ENCODE peak calls at places on chromosomes 5 and 9, in seven cellular contexts. J is GM12865, Q is brain microvascular endothelial cell, W is coronary artery, B is stomach, L is uterus, I is heart right ventricle. A is an unnamed sample.

GRCh38 chr5:90113108-90113507 is 296.4 kb downstream of the CETN3 start:
- DNase-seq in J (no peak), Q (no peak), W (no peak), B (no peak), L (no peak), I (no peak), A (no peak)

GRCh38 chr9:136578915-136579637 is 33.2 kb upstream of the NOTCH1 start:
- DNase-seq in J (peak), Q (no peak), W (no peak), B (no peak), L (no peak), I (no peak), A (no peak)

GRCh38 chr9:135356796-135357195 is 122.8 kb upstream of the PPP1R26 start:
- DNase-seq in J (no peak), Q (no peak), W (no peak), B (no peak), L (no peak), I (no peak), A (no peak)

GRCh38 chr5:146965781-146966659 is 87.5 kb upstream of the PPP2R2B start:
- DNase-seq in J (peak), Q (peak), W (no peak), B (peak), L (peak), I (peak), A (peak)

GRCh38 chr5:174493536-174493935 is 230.8 kb upstream of the MSX2 start:
- DNase-seq in J (no peak), Q (no peak), W (no peak), B (no peak), L (no peak), I (no peak), A (peak)

GRCh38 chr5:151454166-151454565 is 6.8 kb downstream of the SLC36A1 start:
- DNase-seq in J (no peak), Q (no peak), W (no peak), B (no peak), L (no peak), I (no peak), A (no peak)

GRCh38 chr5:65721775-65722574 is at the start of the genes NLN and SGTB:
- DNase-seq in J (peak), Q (peak), W (peak), B (peak), L (peak), I (peak), A (peak)

GRCh38 chr9:129237195-129237611 is 59.1 kb upstream of the IER5L start:
- DNase-seq in J (no peak), Q (peak), W (no peak), B (no peak), L (peak), I (no peak), A (no peak)

GRCh38 chr9:86637515-86637914 is 283.3 kb upstream of the TUT7 start:
- DNase-seq in J (peak), Q (peak), W (no peak), B (peak), L (peak), I (peak), A (peak)

DNA sequence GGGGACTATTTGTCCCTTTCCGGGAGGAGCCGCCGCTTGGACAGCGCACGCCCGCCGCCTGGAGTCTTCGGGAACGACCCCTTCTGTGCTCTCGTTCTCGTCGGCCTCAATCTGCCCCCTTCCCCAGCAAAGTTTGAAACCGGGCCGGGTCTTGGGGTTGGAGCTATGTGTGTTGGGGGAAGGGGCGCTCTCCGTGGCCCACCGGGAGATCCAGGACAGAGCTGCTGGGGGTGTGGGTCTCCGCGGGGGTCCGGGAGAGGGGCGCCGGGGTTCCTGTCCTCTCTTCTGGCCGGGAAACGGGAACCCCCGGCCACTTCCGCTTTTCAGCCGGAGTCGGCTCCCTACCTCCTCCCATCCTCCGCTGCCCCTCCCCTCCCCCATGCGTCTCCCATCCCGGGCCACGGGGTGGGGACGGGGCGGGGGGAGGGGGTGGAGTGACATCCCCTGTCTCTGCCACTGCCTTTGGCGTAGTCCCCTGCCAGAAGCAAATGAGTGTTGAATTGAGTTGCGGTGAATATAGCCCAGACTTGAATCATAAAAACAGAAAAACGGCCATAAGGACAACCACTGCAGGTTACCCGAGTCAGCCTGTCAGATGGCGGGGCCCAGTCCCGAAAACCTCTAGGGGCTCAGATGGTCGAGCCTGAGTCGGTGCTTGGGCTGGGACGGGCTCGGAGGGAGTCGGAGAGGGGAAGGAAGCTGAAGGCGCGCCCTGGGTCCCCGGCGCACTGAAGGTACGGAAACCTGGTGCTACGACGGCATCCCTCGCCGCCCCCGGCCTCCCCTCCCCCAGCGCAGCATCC is 1.1 kb downstream of the CPLX2 start:
- DNase-seq in J (no peak), Q (no peak), W (no peak), B (no peak), L (no peak), I (no peak), A (peak)
- H3K4me3 ChIP-seq in J (no peak), Q (no peak), W (no peak), B (peak), L (no peak), I (no peak), A (peak)

DNA sequence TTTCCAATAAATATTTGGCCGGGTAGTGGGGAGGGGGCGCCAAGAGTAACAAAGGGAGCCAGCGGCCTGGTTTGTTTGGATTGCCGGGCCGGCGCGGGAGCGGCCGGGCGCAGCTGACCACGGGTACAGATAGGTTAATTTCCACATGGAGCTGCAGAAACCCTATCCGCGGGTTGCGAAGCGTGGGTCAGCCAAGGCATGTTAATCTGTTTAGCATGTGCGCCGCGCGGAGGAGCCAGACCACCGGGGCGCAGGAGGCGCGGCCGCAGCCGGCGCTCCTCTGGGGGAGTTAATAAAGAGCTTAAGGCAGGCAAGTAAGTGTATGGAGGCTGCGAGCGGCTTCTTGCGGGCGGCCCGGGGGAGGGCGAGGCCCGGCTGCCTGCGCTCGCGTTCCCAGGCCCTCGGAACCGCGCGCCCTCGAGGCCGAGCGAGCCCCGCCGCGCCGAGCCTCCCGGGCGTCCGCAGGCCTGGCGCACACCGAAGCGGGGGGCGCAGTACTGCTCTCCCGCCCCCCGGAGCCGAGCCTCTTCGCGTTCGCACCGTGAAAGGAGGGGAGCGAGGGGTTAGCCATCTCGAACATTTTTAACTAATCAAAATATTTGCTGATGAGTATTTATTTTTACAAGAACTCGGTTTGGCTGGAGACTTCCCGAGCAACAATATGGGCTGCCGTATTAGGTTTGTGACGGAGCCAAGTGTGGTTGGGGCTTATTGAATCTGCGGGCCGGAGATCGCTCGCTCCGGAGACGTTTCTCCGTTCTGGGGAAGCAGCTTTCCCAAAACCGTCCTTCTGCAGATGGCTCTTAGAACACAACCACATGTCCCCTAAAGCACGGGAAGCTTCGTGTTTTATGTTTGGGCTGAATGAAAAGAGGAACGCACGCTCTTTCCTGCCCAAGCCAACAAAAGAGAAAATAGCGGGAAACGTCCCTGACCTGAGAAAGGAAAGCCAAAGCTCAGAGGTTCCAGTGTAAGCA is 28.9 kb downstream of the FOXD1 start:
- DNase-seq in J (no peak), Q (peak), W (no peak), B (no peak), L (no peak), I (no peak), A (peak)
- H3K4me3 ChIP-seq in J (no peak), Q (peak), W (peak), B (peak), L (no peak), I (peak), A (peak)

GRCh38 chr9:18746631-18747030 is 272.7 kb downstream of the ADAMTSL1 start:
- DNase-seq in J (no peak), Q (no peak), W (no peak), B (no peak), L (no peak), I (no peak), A (no peak)
- H3K4me3 ChIP-seq in J (no peak), Q (no peak), W (no peak), B (no peak), L (no peak), I (no peak), A (no peak)

GRCh38 chr5:156147251-156147947 is 179.6 kb upstream of the SGCD start:
- DNase-seq in J (no peak), Q (no peak), W (no peak), B (no peak), L (no peak), I (no peak), A (no peak)
- H3K4me3 ChIP-seq in J (no peak), Q (no peak), W (no peak), B (no peak), L (no peak), I (no peak), A (no peak)

DNA sequence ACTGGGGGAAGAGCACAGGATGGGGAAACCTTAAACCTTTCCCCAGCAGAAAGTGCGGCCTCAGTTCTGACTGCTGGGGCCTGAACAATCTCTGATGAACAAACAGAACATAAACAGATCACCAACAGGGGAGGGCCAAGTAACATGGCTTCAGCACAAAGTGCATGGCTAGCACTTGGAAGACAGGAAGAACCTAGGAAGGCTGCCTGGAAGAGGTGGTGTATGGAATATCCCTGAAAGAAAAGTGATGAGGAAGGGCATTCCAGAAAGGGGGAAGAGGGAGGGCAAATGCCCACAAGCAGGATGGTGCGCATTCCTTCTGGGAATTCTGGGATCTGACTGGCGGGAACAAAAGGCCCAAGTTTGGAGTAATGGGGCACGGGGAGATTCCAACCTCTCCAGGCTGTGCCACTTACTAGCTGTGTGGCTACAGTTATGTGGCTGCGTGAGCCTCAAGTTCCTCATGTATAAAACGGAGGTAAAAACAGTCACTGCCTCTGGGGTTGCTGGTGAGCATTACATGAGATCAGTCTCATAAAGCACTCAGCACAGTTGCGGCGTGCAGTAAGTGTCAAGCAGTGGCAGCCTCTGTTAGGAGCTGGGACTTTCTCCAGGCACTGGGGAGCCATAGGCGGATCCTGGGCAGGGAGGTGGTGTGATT is 1.6 kb downstream of the PDGFRB start:
- DNase-seq in J (peak), Q (peak), W (no peak), B (no peak), L (peak), I (no peak), A (peak)
- H3K4me3 ChIP-seq in J (no peak), Q (peak), W (peak), B (peak), L (peak), I (peak), A (peak)

DNA sequence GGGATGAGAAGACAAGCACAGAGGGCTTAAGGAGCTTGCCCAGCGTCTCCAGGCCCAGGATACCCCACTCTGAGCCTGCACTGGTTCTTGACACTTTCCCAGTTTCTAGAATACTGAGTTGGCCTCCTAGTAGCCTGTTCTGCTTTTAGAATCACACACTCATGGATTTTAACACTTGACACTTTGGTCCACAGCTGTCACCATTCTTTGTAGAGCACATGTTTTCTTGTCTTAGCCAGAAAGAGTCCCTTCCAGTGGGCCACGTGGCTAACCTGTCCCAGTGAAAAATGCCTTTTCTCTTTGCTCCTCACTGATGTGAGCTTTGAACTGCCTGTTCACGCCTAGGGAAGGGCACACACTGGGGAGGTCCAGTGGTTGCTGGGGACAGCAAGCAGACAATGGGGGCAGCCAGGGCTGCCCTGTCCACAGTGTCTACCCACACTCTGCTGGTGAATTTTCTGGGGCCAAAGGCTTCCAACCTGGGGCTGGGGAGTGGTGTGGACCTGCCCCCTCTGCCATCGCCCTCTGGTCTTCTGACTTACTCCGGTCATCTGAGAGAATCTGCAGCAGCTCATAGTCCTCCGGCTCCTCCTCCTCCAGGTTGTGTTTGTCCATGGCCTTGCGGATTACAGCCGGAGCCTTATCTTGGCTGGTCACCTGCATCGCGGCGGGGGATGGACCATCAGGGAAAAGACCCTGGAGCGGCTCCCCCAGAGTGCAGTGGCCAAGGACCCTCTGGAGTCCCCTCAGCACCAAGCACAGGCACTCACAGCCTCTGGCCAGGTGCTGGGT is 21.1 kb downstream of the RALGDS start:
- DNase-seq in J (no peak), Q (no peak), W (peak), B (no peak), L (no peak), I (no peak), A (no peak)
- H3K4me3 ChIP-seq in J (no peak), Q (no peak), W (no peak), B (no peak), L (no peak), I (no peak), A (no peak)

GRCh38 chr9:121518634-121519033 is 19.0 kb upstream of the GGTA1 start:
- DNase-seq in J (no peak), Q (no peak), W (no peak), B (no peak), L (no peak), I (no peak), A (no peak)
- H3K4me3 ChIP-seq in J (no peak), Q (no peak), W (no peak), B (no peak), L (no peak), I (no peak), A (no peak)

GRCh38 chr5:38555354-38556114 is 912 bp downstream of the LIFR start:
- DNase-seq in J (no peak), Q (no peak), W (no peak), B (no peak), L (no peak), I (no peak), A (no peak)
- H3K4me3 ChIP-seq in J (no peak), Q (peak), W (peak), B (peak), L (peak), I (peak), A (peak)

GRCh38 chr9:88238281-88238571 is 100.0 kb upstream of the SPATA31C2 start:
- DNase-seq in J (no peak), Q (no peak), W (no peak), B (no peak), L (no peak), I (no peak), A (no peak)
- H3K4me3 ChIP-seq in J (no peak), Q (no peak), W (no peak), B (no peak), L (no peak), I (no peak), A (no peak)

GRCh38 chr9:37187269-37187668 is 66.9 kb downstream of the ZCCHC7 start:
- DNase-seq in J (peak), Q (peak), W (no peak), B (no peak), L (no peak), I (no peak), A (no peak)
- H3K4me3 ChIP-seq in J (peak), Q (no peak), W (no peak), B (no peak), L (no peak), I (no peak), A (no peak)

A was measured in BE2C.